ENCODE peak calls at places on chromosomes 13 and 19, in seven cellular contexts. One of them, this sample, is unnamed. For H3K9me3, H3K36me3 and H3K4me1, the result is how much of the 10 kb centered on the place peaks cover.

GRCh38 chr19:19447536-19448237 is 42.2 kb downstream of the GATAD2A start:
- DNase-seq in heart left ventricle: no peak
- DNase-seq in testis: no peak
- DNase-seq in SK-N-SH: no peak
- DNase-seq in neural progenitor cell: no peak
- DNase-seq in fibroblast of lung: no peak
- DNase-seq in adrenal gland: peak
- DNase-seq in this sample: no peak

GRCh38 chr19:6572217-6572616 is 18.7 kb downstream of the CD70 start:
- DNase-seq in heart left ventricle: peak
- DNase-seq in testis: peak
- DNase-seq in SK-N-SH: no peak
- DNase-seq in neural progenitor cell: no peak
- DNase-seq in fibroblast of lung: no peak
- DNase-seq in adrenal gland: peak
- DNase-seq in this sample: no peak

GRCh38 chr19:38395381-38396127 is 7.1 kb downstream of the SPRED3 start:
- DNase-seq in heart left ventricle: no peak
- DNase-seq in testis: no peak
- DNase-seq in SK-N-SH: no peak
- DNase-seq in neural progenitor cell: peak
- DNase-seq in fibroblast of lung: no peak
- DNase-seq in adrenal gland: no peak
- DNase-seq in this sample: no peak

GRCh38 chr13:26042781-26043180 is 9.0 kb downstream of the SHISA2 start:
- DNase-seq in heart left ventricle: no peak
- DNase-seq in testis: no peak
- DNase-seq in SK-N-SH: no peak
- DNase-seq in neural progenitor cell: no peak
- DNase-seq in fibroblast of lung: no peak
- DNase-seq in adrenal gland: no peak
- DNase-seq in this sample: no peak

GRCh38 chr19:41746593-41747227 is 8.6 kb upstream of the CEACAM6 start:
- DNase-seq in heart left ventricle: no peak
- DNase-seq in testis: peak
- DNase-seq in SK-N-SH: peak
- DNase-seq in neural progenitor cell: peak
- DNase-seq in fibroblast of lung: peak
- DNase-seq in adrenal gland: peak
- DNase-seq in this sample: no peak

GRCh38 chr19:17936379-17936778 is 3.6 kb downstream of the CCDC124 start:
- DNase-seq in heart left ventricle: no peak
- DNase-seq in testis: no peak
- DNase-seq in SK-N-SH: no peak
- DNase-seq in neural progenitor cell: no peak
- DNase-seq in fibroblast of lung: no peak
- DNase-seq in adrenal gland: no peak
- DNase-seq in this sample: no peak

GRCh38 chr13:97567510-97568243 is 133.7 kb downstream of the RAP2A start:
- DNase-seq in heart left ventricle: no peak
- DNase-seq in testis: no peak
- DNase-seq in SK-N-SH: no peak
- DNase-seq in neural progenitor cell: no peak
- DNase-seq in fibroblast of lung: peak
- DNase-seq in adrenal gland: peak
- DNase-seq in this sample: no peak

GRCh38 chr13:68428292-68428691 is 1198.2 kb upstream of the PCDH9 start:
- DNase-seq in heart left ventricle: no peak
- DNase-seq in testis: no peak
- DNase-seq in SK-N-SH: no peak
- DNase-seq in neural progenitor cell: no peak
- DNase-seq in fibroblast of lung: peak
- DNase-seq in adrenal gland: no peak
- DNase-seq in this sample: no peak

GRCh38 chr13:42272115-42272756 is at the start of gene AKAP11:
- DNase-seq in heart left ventricle: peak
- DNase-seq in testis: peak
- DNase-seq in SK-N-SH: no peak
- DNase-seq in neural progenitor cell: peak
- DNase-seq in fibroblast of lung: peak
- DNase-seq in adrenal gland: peak
- DNase-seq in this sample: peak

GRCh38 chr13:19090495-19090894 is 91.1 kb downstream of the TUBA3C start:
- DNase-seq in heart left ventricle: no peak
- DNase-seq in testis: no peak
- DNase-seq in SK-N-SH: no peak
- DNase-seq in neural progenitor cell: no peak
- DNase-seq in fibroblast of lung: no peak
- DNase-seq in adrenal gland: no peak
- DNase-seq in this sample: no peak

GRCh38 chr13:46378411-46378810 is 8.6 kb downstream of the RUBCNL start:
- DNase-seq in heart left ventricle: no peak
- DNase-seq in testis: no peak
- DNase-seq in SK-N-SH: no peak
- DNase-seq in neural progenitor cell: no peak
- DNase-seq in fibroblast of lung: no peak
- DNase-seq in adrenal gland: no peak
- DNase-seq in this sample: no peak

GRCh38 chr19:50510700-50511068 is 307 bp downstream of the JOSD2 start:
- DNase-seq in heart left ventricle: no peak
- DNase-seq in testis: no peak
- DNase-seq in SK-N-SH: no peak
- DNase-seq in neural progenitor cell: no peak
- DNase-seq in fibroblast of lung: no peak
- DNase-seq in adrenal gland: no peak
- DNase-seq in this sample: no peak

GRCh38 chr19:58117841-58118575 is 20.0 kb upstream of the ZSCAN18 start:
- DNase-seq in heart left ventricle: peak
- DNase-seq in testis: peak
- DNase-seq in SK-N-SH: peak
- DNase-seq in neural progenitor cell: no peak
- DNase-seq in fibroblast of lung: no peak
- DNase-seq in adrenal gland: no peak
- DNase-seq in this sample: no peak
- H3K9me3 ChIP-seq in heart left ventricle: under half
- H3K9me3 ChIP-seq in testis: under half
- H3K9me3 ChIP-seq in SK-N-SH: under half
- H3K9me3 ChIP-seq in neural progenitor cell: under half
- H3K9me3 ChIP-seq in fibroblast of lung: under half
- H3K9me3 ChIP-seq in adrenal gland: half or more
- H3K9me3 ChIP-seq in this sample: under half

GRCh38 chr19:2840794-2841790 is at the start of gene ZNF555:
- DNase-seq in heart left ventricle: peak
- DNase-seq in testis: peak
- DNase-seq in SK-N-SH: peak
- DNase-seq in neural progenitor cell: peak
- DNase-seq in fibroblast of lung: peak
- DNase-seq in adrenal gland: peak
- DNase-seq in this sample: peak

GRCh38 chr19:2846180-2846935 is 5.1 kb downstream of the ZNF555 start:
- DNase-seq in heart left ventricle: no peak
- DNase-seq in testis: no peak
- DNase-seq in SK-N-SH: no peak
- DNase-seq in neural progenitor cell: no peak
- DNase-seq in fibroblast of lung: no peak
- DNase-seq in adrenal gland: no peak
- DNase-seq in this sample: no peak

GRCh38 chr19:2845107-2845506 is 3.8 kb downstream of the ZNF555 start:
- DNase-seq in heart left ventricle: no peak
- DNase-seq in testis: no peak
- DNase-seq in SK-N-SH: no peak
- DNase-seq in neural progenitor cell: no peak
- DNase-seq in fibroblast of lung: no peak
- DNase-seq in adrenal gland: no peak
- DNase-seq in this sample: no peak

GRCh38 chr19:2837430-2837829 is 3.8 kb upstream of the ZNF555 start:
- DNase-seq in heart left ventricle: no peak
- DNase-seq in testis: no peak
- DNase-seq in SK-N-SH: no peak
- DNase-seq in neural progenitor cell: no peak
- DNase-seq in fibroblast of lung: no peak
- DNase-seq in adrenal gland: no peak
- DNase-seq in this sample: no peak

DNA sequence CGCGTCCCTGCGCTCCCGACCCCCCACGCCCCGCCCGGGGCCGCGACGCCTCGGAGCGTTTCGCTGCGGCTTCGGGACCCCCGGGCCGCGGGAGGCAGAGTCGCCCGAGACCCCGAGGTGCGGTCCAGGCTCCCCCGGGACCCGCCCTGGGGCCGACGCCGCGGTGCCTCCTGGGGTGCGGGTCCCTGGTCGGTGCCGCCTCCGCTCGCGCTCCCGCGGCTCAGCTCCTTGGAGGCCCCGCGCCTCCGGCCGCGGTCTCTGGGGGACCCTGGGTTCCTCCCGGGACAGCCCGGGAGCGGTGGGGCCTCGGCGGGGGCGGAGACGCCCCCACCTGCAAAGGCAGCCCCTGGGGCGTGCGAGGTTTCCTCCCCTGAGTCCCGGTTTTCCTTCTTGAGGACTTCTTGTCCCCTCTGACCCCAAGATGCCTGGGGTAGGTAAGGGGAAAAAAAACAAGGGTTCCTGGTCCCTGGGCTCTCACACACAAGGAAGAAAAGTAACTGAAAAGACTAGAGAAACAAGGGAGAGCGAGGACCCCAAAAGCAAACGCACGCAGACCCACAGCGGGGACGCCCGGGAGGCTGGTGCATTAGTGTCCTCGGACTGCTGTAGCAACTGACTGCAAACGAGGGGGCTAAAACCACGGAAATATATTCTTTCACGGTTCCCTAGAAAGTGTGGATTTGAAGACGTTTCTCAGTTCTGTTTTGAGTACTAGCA is 741 bp downstream of the ZNF555 start:
- DNase-seq in heart left ventricle: no peak
- DNase-seq in testis: no peak
- DNase-seq in SK-N-SH: peak
- DNase-seq in neural progenitor cell: peak
- DNase-seq in fibroblast of lung: no peak
- DNase-seq in adrenal gland: no peak
- DNase-seq in this sample: no peak
- H3K36me3 ChIP-seq in heart left ventricle: under half
- H3K36me3 ChIP-seq in testis: under half
- H3K36me3 ChIP-seq in SK-N-SH: under half
- H3K36me3 ChIP-seq in neural progenitor cell: under half
- H3K36me3 ChIP-seq in fibroblast of lung: under half
- H3K36me3 ChIP-seq in adrenal gland: under half
- H3K36me3 ChIP-seq in this sample: under half

GRCh38 chr19:46862974-46863632 is 2.3 kb downstream of the ARHGAP35 start:
- DNase-seq in heart left ventricle: no peak
- DNase-seq in testis: peak
- DNase-seq in SK-N-SH: no peak
- DNase-seq in neural progenitor cell: no peak
- DNase-seq in fibroblast of lung: no peak
- DNase-seq in adrenal gland: peak
- DNase-seq in this sample: no peak

GRCh38 chr19:46863818-46864629 is 3.2 kb downstream of the ARHGAP35 start:
- DNase-seq in heart left ventricle: peak
- DNase-seq in testis: peak
- DNase-seq in SK-N-SH: peak
- DNase-seq in neural progenitor cell: peak
- DNase-seq in fibroblast of lung: peak
- DNase-seq in adrenal gland: peak
- DNase-seq in this sample: peak

GRCh38 chr19:46862504-46862835 is 1.7 kb downstream of the ARHGAP35 start:
- DNase-seq in heart left ventricle: no peak
- DNase-seq in testis: peak
- DNase-seq in SK-N-SH: no peak
- DNase-seq in neural progenitor cell: no peak
- DNase-seq in fibroblast of lung: no peak
- DNase-seq in adrenal gland: no peak
- DNase-seq in this sample: no peak

GRCh38 chr19:46868444-46868843 is 7.6 kb downstream of the ARHGAP35 start:
- DNase-seq in heart left ventricle: no peak
- DNase-seq in testis: no peak
- DNase-seq in SK-N-SH: no peak
- DNase-seq in neural progenitor cell: no peak
- DNase-seq in fibroblast of lung: no peak
- DNase-seq in adrenal gland: no peak
- DNase-seq in this sample: no peak

GRCh38 chr19:46866407-46867132 is 5.8 kb downstream of the ARHGAP35 start:
- DNase-seq in heart left ventricle: no peak
- DNase-seq in testis: no peak
- DNase-seq in SK-N-SH: no peak
- DNase-seq in neural progenitor cell: no peak
- DNase-seq in fibroblast of lung: no peak
- DNase-seq in adrenal gland: peak
- DNase-seq in this sample: no peak
- H3K4me1 ChIP-seq in heart left ventricle: half or more
- H3K4me1 ChIP-seq in testis: under half
- H3K4me1 ChIP-seq in SK-N-SH: under half
- H3K4me1 ChIP-seq in neural progenitor cell: under half
- H3K4me1 ChIP-seq in fibroblast of lung: under half
- H3K4me1 ChIP-seq in adrenal gland: under half
- H3K4me1 ChIP-seq in this sample: half or more

DNA sequence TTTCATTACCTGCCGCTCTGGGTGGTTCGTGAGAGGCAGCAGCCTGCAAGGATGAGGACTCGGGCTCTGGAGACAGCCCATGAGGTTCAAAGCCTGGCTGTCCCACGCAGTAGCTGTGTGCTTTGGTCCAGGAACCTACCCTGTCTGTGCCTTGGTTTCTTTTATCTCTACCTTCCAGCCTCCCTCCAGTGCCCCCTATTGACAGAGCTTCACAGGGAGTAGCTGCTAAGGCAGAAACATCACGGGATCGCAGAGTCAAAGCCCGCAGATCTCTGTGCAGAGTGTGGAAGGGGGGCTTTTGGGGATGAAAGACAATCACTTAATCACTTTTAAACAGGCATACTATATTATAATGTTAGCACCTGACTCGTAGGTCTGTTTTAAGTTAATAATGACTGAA is 16.2 kb downstream of the ZNF71 start:
- DNase-seq in heart left ventricle: no peak
- DNase-seq in testis: peak
- DNase-seq in SK-N-SH: no peak
- DNase-seq in neural progenitor cell: no peak
- DNase-seq in fibroblast of lung: no peak
- DNase-seq in adrenal gland: no peak
- DNase-seq in this sample: no peak
- H3K9me3 ChIP-seq in heart left ventricle: under half
- H3K9me3 ChIP-seq in testis: under half
- H3K9me3 ChIP-seq in SK-N-SH: under half
- H3K9me3 ChIP-seq in neural progenitor cell: under half
- H3K9me3 ChIP-seq in fibroblast of lung: under half
- H3K9me3 ChIP-seq in adrenal gland: under half
- H3K9me3 ChIP-seq in this sample: under half

DNA sequence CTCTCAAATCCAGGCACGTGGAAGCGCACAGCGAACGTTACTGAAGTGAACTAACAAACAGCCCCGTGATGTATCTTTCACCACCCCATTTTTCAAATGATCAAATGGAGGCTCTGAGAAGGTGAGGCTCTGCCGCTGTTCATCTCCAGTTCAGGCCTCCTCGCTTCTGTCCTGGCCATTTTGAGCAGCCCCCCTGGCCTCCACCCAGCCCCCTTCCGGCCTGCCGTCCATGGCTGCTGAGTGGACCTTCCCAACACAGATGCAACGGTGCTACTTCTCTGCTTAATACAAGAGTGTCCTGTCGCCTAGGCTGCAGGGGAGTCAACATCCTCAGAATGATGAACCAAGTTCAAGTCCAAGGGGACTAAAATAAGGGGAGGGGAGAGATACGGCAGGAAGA is 9.7 kb downstream of the SYDE1 start:
- DNase-seq in heart left ventricle: no peak
- DNase-seq in testis: no peak
- DNase-seq in SK-N-SH: no peak
- DNase-seq in neural progenitor cell: no peak
- DNase-seq in fibroblast of lung: no peak
- DNase-seq in adrenal gland: no peak
- DNase-seq in this sample: no peak
- H3K36me3 ChIP-seq in heart left ventricle: half or more
- H3K36me3 ChIP-seq in testis: under half
- H3K36me3 ChIP-seq in SK-N-SH: half or more
- H3K36me3 ChIP-seq in neural progenitor cell: under half
- H3K36me3 ChIP-seq in fibroblast of lung: under half
- H3K36me3 ChIP-seq in adrenal gland: under half
- H3K36me3 ChIP-seq in this sample: half or more

This sample was measured in SJSA1.